ENCODE peak calls at places on chromosome 18, in seven cellular contexts. R, I, W, O, S, Z and C are unnamed samples.

GRCh38 chr18:3088444-3088843 is 75.5 kb upstream of the LPIN2 start:
- DNase-seq in W (peak; percentile 10), I (no peak), R (no peak), Z (no peak), O (no peak), S (no peak), C (no peak)

GRCh38 chr18:63979409-63979908 is 9.6 kb downstream of the SERPINB8 start:
- DNase-seq in O (no peak), R (peak; percentile 19), Z (peak; percentile 75), W (peak; percentile 24), I (peak; percentile 67), S (peak; percentile 55), C (peak; percentile 27)

GRCh38 chr18:74248189-74248975 is 43.4 kb downstream of the CYB5A start:
- DNase-seq in Z (no peak), R (no peak), I (peak; percentile 71), S (no peak), O (no peak), W (no peak), C (no peak)

GRCh38 chr18:24770625-24771024 is 310.2 kb downstream of the HRH4 start:
- DNase-seq in R (no peak), Z (no peak), I (no peak), W (no peak), S (no peak), O (no peak), C (no peak)

GRCh38 chr18:8029061-8029460 is 461.9 kb downstream of the PTPRM start:
- DNase-seq in Z (no peak), R (no peak), W (no peak), I (peak; percentile 37), O (no peak), S (no peak), C (no peak)

GRCh38 chr18:34947711-34948125 is 93.5 kb upstream of the MAPRE2 start:
- DNase-seq in S (peak; percentile 54), O (no peak), Z (no peak), R (no peak), W (peak; percentile 11), I (no peak), C (no peak)

GRCh38 chr18:2173464-2173863 is 397.8 kb downstream of the METTL4 start:
- DNase-seq in Z (no peak), O (no peak), W (peak; percentile 76), I (no peak), R (no peak), S (peak; percentile 46), C (no peak)

GRCh38 chr18:31592520-31593157 is 962 bp downstream of the TTR start:
- DNase-seq in S (no peak), I (no peak), O (no peak), W (no peak), R (no peak), Z (no peak), C (no peak)

GRCh38 chr18:58337285-58337684 is 291.6 kb downstream of the ALPK2 start:
- DNase-seq in O (no peak), I (no peak), R (no peak), Z (no peak), W (no peak), S (no peak), C (no peak)

GRCh38 chr18:58727776-58728500 is 56.7 kb downstream of the MALT1 start:
- DNase-seq in R (no peak), I (peak; percentile 22), Z (no peak), S (no peak), O (no peak), W (no peak), C (no peak)

GRCh38 chr18:34196231-34196630 is 28.5 kb downstream of the NOL4 start:
- DNase-seq in Z (no peak), I (no peak), O (no peak), R (no peak), W (no peak), S (no peak), C (no peak)

GRCh38 chr18:73691118-73691517 is 456.5 kb downstream of the FBXO15 start:
- DNase-seq in S (peak; percentile 2), Z (no peak), W (no peak), I (no peak), O (no peak), R (no peak), C (no peak)

GRCh38 chr18:70221156-70221910 is 15.8 kb upstream of the RTTN start:
- DNase-seq in O (no peak), W (no peak), S (no peak), I (no peak), Z (peak; percentile 82), R (no peak), C (no peak)

GRCh38 chr18:42860011-42860410 is 255.5 kb downstream of the RIT2 start:
- DNase-seq in O (no peak), I (no peak), W (peak; percentile 2), Z (no peak), S (no peak), R (no peak), C (no peak)

GRCh38 chr18:48278081-48278480 is 131.1 kb downstream of the ZBTB7C start:
- DNase-seq in I (no peak), W (no peak), S (no peak), R (no peak), Z (no peak), O (no peak), C (no peak)

GRCh38 chr18:62125702-62126101 is 61.2 kb downstream of the PIGN start:
- DNase-seq in I (no peak), R (no peak), W (no peak), Z (no peak), S (no peak), O (no peak), C (no peak)

GRCh38 chr18:48868468-48869466 is 82.0 kb downstream of the SMAD7 start:
- DNase-seq in I (peak; percentile 64), W (peak; percentile 5), Z (no peak), S (peak; percentile 51), O (peak; percentile 48), R (no peak), C (no peak)

GRCh38 chr18:66682855-66683322 is 79.0 kb upstream of the CDH19 start:
- DNase-seq in S (no peak), W (no peak), O (no peak), I (no peak), Z (peak; percentile 14), R (no peak), C (no peak)

GRCh38 chr18:11544060-11544633 is 65.2 kb upstream of the SLC35G4 start:
- DNase-seq in S (peak; percentile 4), R (no peak), Z (no peak), W (no peak), I (no peak), O (no peak), C (no peak)

GRCh38 chr18:44862112-44862511 is 181.4 kb downstream of the SETBP1 start:
- DNase-seq in I (no peak), S (no peak), W (no peak), O (no peak), R (no peak), Z (no peak), C (no peak)

GRCh38 chr18:36440614-36441013 is 143.1 kb downstream of the FHOD3 start:
- DNase-seq in R (no peak), I (no peak), Z (no peak), O (no peak), S (no peak), W (no peak), C (no peak)

GRCh38 chr18:35086704-35087103 is 45.5 kb downstream of the MAPRE2 start:
- DNase-seq in R (no peak), I (no peak), S (no peak), O (no peak), W (no peak), Z (no peak), C (no peak)

GRCh38 chr18:12159446-12159845 is 65.8 kb downstream of the ANKRD62 start:
- DNase-seq in O (no peak), S (peak; percentile 0), W (peak; percentile 87), R (no peak), I (no peak), Z (no peak), C (no peak)

GRCh38 chr18:79395761-79396404 is at the start of gene NFATC1:
- DNase-seq in I (no peak), O (peak; percentile 66), Z (peak; percentile 89), S (peak; percentile 61), W (peak; percentile 36), R (peak; percentile 73), C (peak; percentile 86)

GRCh38 chr18:36828630-36829361 is at the start of the genes KIAA1328 and TPGS2:
- DNase-seq in O (peak; percentile 93), W (peak; percentile 87), R (peak; percentile 80), Z (peak; percentile 91), I (peak; percentile 92), S (peak; percentile 88), C (peak; percentile 82)

GRCh38 chr18:45456076-45457066 is 158.9 kb upstream of the SLC14A2 start:
- DNase-seq in W (no peak), O (no peak), R (no peak), S (no peak), Z (no peak), I (no peak), C (no peak)

GRCh38 chr18:27887287-27887686 is 289.6 kb downstream of the CDH2 start:
- DNase-seq in I (no peak), O (no peak), W (peak; percentile 30), S (peak; percentile 14), R (no peak), Z (no peak), C (no peak)

GRCh38 chr18:68376931-68377330 is 338.0 kb downstream of the TMX3 start:
- DNase-seq in S (no peak), Z (no peak), I (no peak), R (no peak), O (no peak), W (no peak), C (no peak)

GRCh38 chr18:61589724-61590065 is 256.5 kb downstream of the CDH20 start:
- DNase-seq in W (no peak), I (no peak), O (no peak), R (no peak), S (peak; percentile 17), Z (no peak), C (no peak)

GRCh38 chr18:34913837-34914755 is 127.1 kb upstream of the MAPRE2 start:
- DNase-seq in I (no peak), O (no peak), Z (no peak), R (no peak), S (peak; percentile 82), W (no peak), C (no peak)

GRCh38 chr18:23669202-23669766 is 6.6 kb upstream of the ANKRD29 start:
- DNase-seq in I (no peak), S (no peak), W (no peak), Z (no peak), O (no peak), R (no peak), C (no peak)
- H3K4me3 ChIP-seq in I (no peak overlapping the region), S (no peak overlapping the region), W (no peak overlapping the region), Z (no peak overlapping the region), O (no peak overlapping the region), R (no peak overlapping the region), C (no peak overlapping the region)

GRCh38 chr18:55838841-55839240 is 250.8 kb upstream of the TCF4 start:
- DNase-seq in R (no peak), I (no peak), W (peak; percentile 12), S (no peak), O (no peak), Z (no peak), C (no peak)
- H3K4me1 ChIP-seq in R (peaks cover 6% of the 10 kb centered on the region), I (no peaks in the 10 kb centered on the region), W (peaks cover 11% of the 10 kb centered on the region), S (peaks cover 3% of the 10 kb centered on the region), O (no peaks in the 10 kb centered on the region), Z (no peaks in the 10 kb centered on the region), C (no peaks in the 10 kb centered on the region)

GRCh38 chr18:71485578-71485977 is 1058.6 kb downstream of the CBLN2 start:
- DNase-seq in O (no peak), Z (no peak), W (no peak), R (no peak), S (no peak), I (no peak), C (no peak)
- H3K9me3 ChIP-seq in O (no peaks in the 10 kb centered on the region), Z (peaks cover 12% of the 10 kb centered on the region), W (peaks cover 20% of the 10 kb centered on the region), R (peaks cover 3% of the 10 kb centered on the region), S (no peaks in the 10 kb centered on the region), I (peaks cover 3% of the 10 kb centered on the region), C (no peaks in the 10 kb centered on the region)

GRCh38 chr18:55419939-55420664 is 167.9 kb downstream of the TCF4 start:
- DNase-seq in Z (peak; percentile 46), R (no peak), S (no peak), O (no peak), W (no peak), I (no peak), C (no peak)
- H3K4me3 ChIP-seq in Z (no peak overlapping the region), R (no peak overlapping the region), S (no peak overlapping the region), O (peak overlapping the region; percentile 4), W (no peak overlapping the region), I (no peak overlapping the region), C (no peak overlapping the region)